ENCODE peak calls at places on chromosomes 3 and 15, in six cellular contexts. O is HEK293T; Q is left kidney; A is effector memory CD4-positive, alpha-beta T cell; K is activated CD8-positive, alpha-beta memory T cell treated with anti-CD3 and anti-CD28 coated beads for 48 hours; U is WERI-Rb-1. W is an unnamed sample.

GRCh38 chr3:24508423-24508839 is 13.8 kb upstream of the THRB start:
- DNase-seq in Q (peak; percentile 32), A (no peak), U (no peak), K (no peak), O (no peak), W (no peak)

GRCh38 chr3:124939661-124940060 is 5.1 kb upstream of the MUC13 start:
- DNase-seq in K (no peak), Q (no peak), O (no peak), A (no peak), U (no peak), W (no peak)

GRCh38 chr3:85141-85540 is 111.4 kb upstream of the CHL1 start:
- DNase-seq in U (peak; percentile 53), K (no peak), O (no peak), A (no peak), Q (no peak), W (no peak)

GRCh38 chr3:12356175-12356574 is 67.3 kb downstream of the PPARG start:
- DNase-seq in Q (no peak), K (no peak), A (no peak), U (no peak), O (no peak), W (no peak)

GRCh38 chr3:187062526-187063177 is 76.6 kb downstream of the RPL39L start:
- DNase-seq in A (no peak), O (no peak), U (no peak), Q (peak; percentile 31), K (no peak), W (no peak)

GRCh38 chr3:179027326-179027900 is 44.2 kb downstream of the ZMAT3 start:
- DNase-seq in U (no peak), Q (peak; percentile 24), O (no peak), A (no peak), K (no peak), W (no peak)

GRCh38 chr15:69296606-69297005 is 2.1 kb upstream of the PAQR5 start:
- DNase-seq in Q (no peak), U (no peak), O (no peak), A (no peak), K (no peak), W (no peak)

GRCh38 chr15:73691398-73691797 is 7.2 kb downstream of the CD276 start:
- DNase-seq in K (no peak), Q (peak; percentile 38), A (no peak), O (no peak), U (peak; percentile 83), W (peak; percentile 14)

GRCh38 chr15:58159827-58160386 is 21.7 kb downstream of the AQP9 start:
- DNase-seq in O (no peak), A (no peak), U (no peak), Q (no peak), K (no peak), W (no peak)